ENCODE peak calls at places on chromosomes 2 and 18, in nine cellular contexts. Z is sigmoid colon, K is stomach, I is transverse colon, V is upper lobe of left lung, D is H1, G is HepG2, S is K562, M is GM12878. E is an unnamed sample. For H3K27me3, the result is how much of the 10 kb centered on the place peaks cover.

GRCh38 chr2:185291035-185291647 is 447.5 kb upstream of the FSIP2 start:
- DNase-seq in D (peak), S (no peak), M (no peak), K (peak), G (peak), Z (peak), V (no peak), I (peak), E (no peak)

GRCh38 chr2:190607657-190608357 is 41.1 kb upstream of the NAB1 start:
- DNase-seq in Z (no peak), M (no peak), I (no peak), G (no peak), K (no peak), S (no peak), D (no peak), V (no peak), E (no peak)

GRCh38 chr18:77054606-77055428 is 77.8 kb downstream of the MBP start:
- DNase-seq in Z (peak), K (peak), D (no peak), I (peak), G (peak), M (peak), V (peak), S (peak), E (peak)

GRCh38 chr2:151228847-151229497 is 32.7 kb downstream of the RBM43 start:
- DNase-seq in D (no peak), Z (no peak), I (no peak), M (no peak), V (no peak), K (no peak), S (no peak), G (no peak), E (no peak)

GRCh38 chr2:96131152-96131817 is 7.0 kb downstream of the ASTL start:
- DNase-seq in G (no peak), Z (no peak), S (no peak), V (no peak), I (no peak), D (no peak), K (no peak), M (no peak), E (no peak)

GRCh38 chr2:58072102-58072501 is 25.5 kb downstream of the VRK2 start:
- DNase-seq in G (no peak), Z (no peak), S (no peak), K (no peak), D (no peak), V (no peak), I (no peak), M (no peak), E (no peak)

GRCh38 chr2:236955675-236956618 is 129.7 kb upstream of the COPS8 start:
- DNase-seq in K (peak), G (peak), S (no peak), I (no peak), M (no peak), V (no peak), D (no peak), Z (peak), E (peak)

GRCh38 chr2:216691210-216691741 is 4.1 kb downstream of the IGFBP5 start:
- DNase-seq in M (no peak), S (peak), I (peak), D (no peak), V (peak), G (no peak), K (peak), Z (peak), E (peak)

GRCh38 chr2:22449676-22450075 is 935.3 kb upstream of the KLHL29 start:
- DNase-seq in Z (no peak), I (no peak), K (no peak), M (no peak), D (no peak), G (no peak), V (no peak), S (no peak), E (no peak)

GRCh38 chr2:241803387-241804325 is 5.3 kb upstream of the NEU4 start:
- DNase-seq in D (peak), V (peak), K (no peak), M (no peak), S (peak), Z (peak), I (peak), G (no peak), E (peak)

GRCh38 chr2:240355001-240355891 is 80.2 kb upstream of the GPC1 start:
- DNase-seq in Z (no peak), V (no peak), D (no peak), S (no peak), M (no peak), K (no peak), G (no peak), I (no peak), E (peak)

GRCh38 chr2:75278314-75278713 is 79.0 kb upstream of the TACR1 start:
- DNase-seq in M (no peak), V (no peak), D (no peak), I (no peak), S (no peak), G (no peak), K (no peak), Z (no peak), E (no peak)

GRCh38 chr2:99832921-99833320 is 309.5 kb downstream of the AFF3 start:
- DNase-seq in V (no peak), K (no peak), I (no peak), G (peak), D (no peak), M (no peak), S (no peak), Z (no peak), E (no peak)

GRCh38 chr2:119247844-119248271 is 24.2 kb downstream of the STEAP3 start:
- DNase-seq in I (no peak), G (no peak), V (peak), M (no peak), S (no peak), D (no peak), K (peak), Z (no peak), E (no peak)

GRCh38 chr2:43343573-43344304 is 117.3 kb upstream of the ZFP36L2 start:
- DNase-seq in S (no peak), M (no peak), D (no peak), K (peak), V (peak), G (no peak), Z (peak), I (peak), E (peak)

GRCh38 chr2:197867630-197868029 is 63.2 kb downstream of the PLCL1 start:
- DNase-seq in Z (no peak), D (no peak), K (no peak), M (no peak), G (no peak), I (no peak), S (peak), V (no peak), E (no peak)

GRCh38 chr2:186518945-186519344 is 32.9 kb downstream of the ZC3H15 start:
- DNase-seq in G (no peak), S (no peak), Z (no peak), K (no peak), M (no peak), D (no peak), V (no peak), I (no peak), E (no peak)

GRCh38 chr2:112880696-112881095 is 30.3 kb upstream of the IL37 start:
- DNase-seq in S (no peak), V (no peak), K (no peak), Z (no peak), I (no peak), M (peak), G (no peak), D (no peak), E (no peak)

GRCh38 chr18:33802955-33803354 is 224.9 kb downstream of the ASXL3 start:
- DNase-seq in K (peak), I (peak), Z (no peak), V (peak), M (no peak), G (no peak), S (no peak), D (no peak), E (no peak)

GRCh38 chr2:200747668-200748618 is 63.8 kb upstream of the BZW1 start:
- DNase-seq in I (no peak), G (peak), D (no peak), M (no peak), S (no peak), Z (no peak), K (no peak), V (no peak), E (no peak)

DNA sequence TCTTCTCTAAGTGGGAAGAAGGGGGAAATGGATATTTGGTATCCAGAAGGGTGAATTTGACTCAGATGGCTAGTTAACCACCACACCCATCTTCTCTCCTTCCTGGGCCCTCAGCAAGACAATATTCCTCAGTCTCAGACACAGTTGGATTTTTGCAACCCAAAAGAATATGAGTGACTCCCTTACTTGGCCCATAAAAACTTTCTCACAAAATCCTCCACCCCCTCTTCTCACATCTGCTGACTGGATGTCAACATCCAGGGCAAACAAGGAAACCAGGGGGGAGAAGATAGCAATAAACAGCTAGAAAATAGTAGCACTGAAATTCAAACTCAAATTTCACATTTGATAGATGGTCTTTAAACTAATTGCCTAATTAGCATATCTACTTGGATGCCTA is 35.3 kb upstream of the GCC2 start:
- DNase-seq in D (no peak), S (no peak), G (no peak), M (no peak), Z (no peak), V (no peak), I (no peak), K (no peak), E (no peak)
- TF ChIP-seq EP300 in D (no peak), S (no peak), G (no peak), M (no peak), Z (no peak), V (no peak), I (no peak), K (no peak), E (no peak)

DNA sequence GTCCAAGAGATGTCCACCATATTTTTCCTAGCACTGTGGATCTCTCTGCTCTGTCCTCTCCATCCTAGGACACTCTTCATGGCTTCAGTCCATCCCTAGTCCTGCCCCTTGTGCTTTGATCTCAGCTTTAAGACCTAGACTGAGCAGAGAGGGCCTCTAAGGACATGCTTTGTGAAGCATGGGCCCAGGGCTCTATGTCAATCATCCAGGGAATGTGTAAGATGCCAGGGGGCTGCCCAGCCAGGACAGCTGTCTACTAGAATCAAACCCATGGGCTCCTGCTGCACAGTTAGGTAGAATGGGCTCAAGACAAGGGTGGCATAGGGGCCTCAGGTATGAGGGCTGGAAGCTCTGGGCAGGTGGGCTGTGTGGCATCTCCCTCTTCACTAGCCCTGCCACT is 24.9 kb downstream of the TET3 start:
- DNase-seq in M (no peak), S (no peak), G (no peak), Z (peak), I (no peak), K (no peak), D (no peak), V (no peak), E (no peak)
- H3K27me3 ChIP-seq in M (under half), S (under half), G (under half), Z (under half), I (under half), K (under half), D (under half), V (under half), E (under half)

GRCh38 chr2:100842241-100842922 is 22.4 kb downstream of the NPAS2 start:
- DNase-seq in S (no peak), V (no peak), Z (no peak), D (no peak), M (no peak), K (no peak), G (no peak), I (no peak), E (peak)

GRCh38 chr2:100844514-100844913 is 24.6 kb downstream of the NPAS2 start:
- DNase-seq in S (no peak), G (no peak), D (no peak), K (no peak), M (no peak), I (no peak), V (no peak), Z (no peak), E (no peak)

GRCh38 chr2:100840519-100840918 is 20.6 kb downstream of the NPAS2 start:
- DNase-seq in V (no peak), Z (no peak), S (no peak), K (no peak), G (no peak), D (no peak), I (no peak), M (no peak), E (no peak)

GRCh38 chr2:100846716-100847115 is 26.8 kb downstream of the NPAS2 start:
- DNase-seq in V (no peak), G (no peak), D (no peak), K (no peak), Z (no peak), I (no peak), S (no peak), M (no peak), E (no peak)

GRCh38 chr2:100845141-100845991 is 25.4 kb downstream of the NPAS2 start:
- DNase-seq in M (no peak), Z (peak), V (no peak), I (no peak), K (peak), G (no peak), S (no peak), D (no peak), E (peak)
- TF ChIP-seq EP300 in M (no peak), Z (no peak), V (no peak), I (no peak), K (no peak), G (no peak), S (no peak), D (no peak), E (no peak)

GRCh38 chr2:170717599-170717963 is 2.4 kb downstream of the SP5 start:
- DNase-seq in G (no peak), M (no peak), D (no peak), Z (no peak), V (no peak), K (no peak), S (no peak), I (no peak), E (no peak)
- H3K27me3 ChIP-seq in G (under half), M (under half), D (half or more), Z (half or more), V (under half), K (half or more), S (under half), I (half or more), E (half or more)

DNA sequence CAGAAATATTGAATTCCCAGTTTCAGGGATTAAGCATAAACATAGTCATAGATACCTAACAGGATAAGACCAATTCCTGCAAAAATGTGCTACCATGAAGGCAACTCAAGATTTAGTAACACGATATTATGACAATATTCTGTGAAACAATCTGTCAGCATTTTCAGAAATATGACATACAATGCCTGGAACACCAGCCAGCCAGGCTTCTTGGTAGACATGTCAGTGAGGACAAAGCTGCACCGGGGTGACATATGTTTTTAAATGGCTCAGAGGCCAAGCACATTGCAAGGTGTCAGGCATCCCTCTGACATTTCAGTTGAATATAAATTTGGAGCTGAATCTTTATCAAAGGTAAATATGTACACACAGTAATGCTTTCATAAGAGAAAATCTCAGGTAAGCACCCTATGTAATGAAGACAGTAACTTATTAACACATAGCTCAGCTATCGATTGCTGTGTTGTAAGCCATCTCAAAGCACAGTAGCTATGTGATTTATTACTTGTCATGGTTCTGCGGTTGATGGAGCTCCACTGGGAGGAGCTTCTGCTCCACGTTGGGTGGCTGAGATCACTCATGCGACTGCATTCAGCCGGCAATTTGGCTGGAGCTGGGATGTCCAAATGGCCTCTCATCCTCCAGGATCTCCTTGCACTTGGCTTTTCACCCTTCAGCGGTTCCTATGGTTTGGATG is 31.9 kb upstream of the EML6 start:
- DNase-seq in G (peak), Z (no peak), M (no peak), I (no peak), V (no peak), K (no peak), D (no peak), S (no peak), E (no peak)
- TF ChIP-seq EP300 in G (no peak), Z (no peak), M (no peak), I (no peak), V (no peak), K (no peak), D (no peak), S (no peak), E (no peak)

GRCh38 chr18:62335494-62335893 is 10.4 kb downstream of the TNFRSF11A start:
- DNase-seq in G (no peak), S (no peak), M (no peak), K (no peak), V (no peak), Z (no peak), D (peak), I (no peak), E (no peak)

GRCh38 chr18:62331581-62332436 is 6.7 kb downstream of the TNFRSF11A start:
- DNase-seq in I (no peak), V (no peak), S (no peak), G (no peak), K (peak), D (peak), Z (peak), M (no peak), E (no peak)

GRCh38 chr18:62334110-62334509 is 9.0 kb downstream of the TNFRSF11A start:
- DNase-seq in V (no peak), Z (no peak), D (peak), M (no peak), K (peak), G (no peak), S (no peak), I (peak), E (no peak)

GRCh38 chr18:62332437-62332816 is 7.3 kb downstream of the TNFRSF11A start:
- DNase-seq in M (no peak), V (no peak), D (no peak), I (no peak), K (no peak), Z (no peak), S (no peak), G (no peak), E (no peak)

GRCh38 chr18:62332964-62333695 is 8.0 kb downstream of the TNFRSF11A start:
- DNase-seq in G (no peak), S (no peak), Z (no peak), D (peak), I (no peak), K (no peak), V (no peak), M (no peak), E (no peak)
- H3K27me3 ChIP-seq in G (under half), S (half or more), Z (under half), D (under half), I (under half), K (under half), V (under half), M (under half), E (under half)

GRCh38 chr2:108956375-108956774 is 32.6 kb downstream of the EDAR start:
- DNase-seq in V (no peak), K (no peak), D (no peak), M (no peak), I (no peak), S (no peak), G (no peak), Z (no peak), E (no peak)

GRCh38 chr2:108958002-108958401 is 31.0 kb downstream of the EDAR start:
- DNase-seq in G (no peak), K (peak), M (no peak), V (no peak), D (no peak), Z (no peak), S (no peak), I (peak), E (peak)

GRCh38 chr2:108958632-108959341 is 30.2 kb downstream of the EDAR start:
- DNase-seq in M (no peak), S (no peak), K (no peak), G (no peak), D (no peak), V (no peak), Z (no peak), I (no peak), E (no peak)

GRCh38 chr2:108960006-108960405 is 29.0 kb downstream of the EDAR start:
- DNase-seq in D (no peak), K (no peak), M (no peak), I (no peak), Z (no peak), V (no peak), G (no peak), S (peak), E (peak)

DNA sequence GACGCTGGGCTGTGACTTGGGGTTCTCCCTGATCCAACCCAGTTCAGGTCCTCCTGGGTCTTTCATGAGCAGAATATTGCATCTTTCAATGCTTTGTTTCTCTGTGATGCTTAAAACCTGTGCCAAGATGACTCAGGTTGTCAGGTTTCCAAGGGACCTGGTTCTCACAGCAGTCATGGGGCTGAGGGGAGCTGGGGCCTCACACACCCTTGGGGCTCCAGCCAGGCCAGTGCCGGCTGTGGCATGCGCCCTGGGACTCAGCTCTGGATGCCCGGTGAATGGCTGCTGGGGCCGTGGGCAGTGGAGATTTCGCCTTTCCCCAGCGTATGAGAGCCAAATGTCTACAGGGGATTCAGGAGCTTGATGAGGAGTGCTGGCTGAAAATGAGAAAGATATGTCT is 29.6 kb downstream of the EDAR start:
- DNase-seq in S (no peak), Z (no peak), M (no peak), K (no peak), V (no peak), D (no peak), I (no peak), G (no peak), E (no peak)
- TF ChIP-seq EP300 in S (no peak), Z (no peak), M (no peak), K (no peak), V (no peak), D (no peak), I (no peak), G (no peak), E (no peak)